ENCODE peak calls at places on chromosome 11, in five cellular contexts. I is HCT116, D is PC-3, Q is GM23248, Y is neural progenitor cell. H is an unnamed sample.

GRCh38 chr11:32884770-32885384 is 7.7 kb upstream of the QSER1 start:
- DNase-seq in I (no peak), D (peak), Q (peak), Y (no peak), H (peak)

GRCh38 chr11:19646921-19647320 is 65.7 kb upstream of the NAV2 start:
- DNase-seq in I (no peak), D (peak), Q (peak), Y (no peak), H (no peak)

GRCh38 chr11:65298131-65298535 is 16.5 kb upstream of the CDC42EP2 start:
- DNase-seq in I (no peak), D (no peak), Q (peak), Y (no peak), H (no peak)

GRCh38 chr11:2342981-2343380 is 34.1 kb upstream of the CD81 start:
- DNase-seq in I (no peak), D (no peak), Q (peak), Y (no peak), H (no peak)

GRCh38 chr11:121024989-121025388 is 1.1 kb downstream of the TBCEL start:
- DNase-seq in I (no peak), D (peak), Q (peak), Y (no peak), H (no peak)

GRCh38 chr11:115155978-115156377 is 348.2 kb downstream of the CADM1 start:
- DNase-seq in I (no peak), D (no peak), Q (no peak), Y (no peak), H (no peak)

GRCh38 chr11:32400196-32400595 is 35.1 kb downstream of the WT1 start:
- DNase-seq in I (no peak), D (no peak), Q (peak), Y (no peak), H (no peak)

GRCh38 chr11:3159296-3160190 is 5.6 kb downstream of the OSBPL5 start:
- DNase-seq in I (no peak), D (no peak), Q (peak), Y (peak), H (no peak)

GRCh38 chr11:43278302-43278956 is 33.4 kb upstream of the API5 start:
- DNase-seq in I (peak), D (peak), Q (peak), Y (peak), H (peak)

GRCh38 chr11:971731-972365 is 46.2 kb downstream of the AP2A2 start:
- DNase-seq in I (no peak), D (no peak), Q (no peak), Y (no peak), H (no peak)

GRCh38 chr11:22193348-22194051 is 615 bp downstream of the ANO5 start:
- DNase-seq in I (no peak), D (no peak), Q (peak), Y (peak), H (no peak)

GRCh38 chr11:119336744-119337469 is 2.6 kb downstream of the RNF26 start:
- DNase-seq in I (no peak), D (no peak), Q (no peak), Y (no peak), H (no peak)
- H3K4me2 ChIP-seq in I (no peak), D (peak), Q (peak), Y (peak), H (peak)

DNA sequence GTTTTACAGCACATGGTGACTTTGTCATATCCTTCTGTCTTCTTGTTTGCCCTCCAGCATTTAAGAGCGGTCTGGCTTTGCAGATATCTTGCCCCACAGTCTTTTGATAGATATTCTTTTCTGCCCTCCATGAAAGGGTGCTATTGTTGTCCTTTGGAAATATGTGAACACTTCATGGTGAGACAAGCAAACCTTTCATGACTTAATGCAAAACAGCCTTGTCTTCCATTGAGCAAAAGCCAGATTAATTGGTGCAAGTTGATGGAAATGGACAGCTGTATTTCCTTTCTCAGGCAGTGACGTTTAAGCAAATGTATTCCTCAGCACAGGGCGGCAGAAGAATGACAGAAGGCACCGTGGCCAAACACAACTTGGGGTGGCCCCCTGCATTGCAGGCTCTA is 4.4 kb downstream of the DCPS start:
- DNase-seq in I (no peak), D (peak), Q (no peak), Y (no peak), H (no peak)
- TF ChIP-seq EZH2phosphoT487 in I (no peak), D (no peak), Q (no peak), Y (no peak), H (no peak)

DNA sequence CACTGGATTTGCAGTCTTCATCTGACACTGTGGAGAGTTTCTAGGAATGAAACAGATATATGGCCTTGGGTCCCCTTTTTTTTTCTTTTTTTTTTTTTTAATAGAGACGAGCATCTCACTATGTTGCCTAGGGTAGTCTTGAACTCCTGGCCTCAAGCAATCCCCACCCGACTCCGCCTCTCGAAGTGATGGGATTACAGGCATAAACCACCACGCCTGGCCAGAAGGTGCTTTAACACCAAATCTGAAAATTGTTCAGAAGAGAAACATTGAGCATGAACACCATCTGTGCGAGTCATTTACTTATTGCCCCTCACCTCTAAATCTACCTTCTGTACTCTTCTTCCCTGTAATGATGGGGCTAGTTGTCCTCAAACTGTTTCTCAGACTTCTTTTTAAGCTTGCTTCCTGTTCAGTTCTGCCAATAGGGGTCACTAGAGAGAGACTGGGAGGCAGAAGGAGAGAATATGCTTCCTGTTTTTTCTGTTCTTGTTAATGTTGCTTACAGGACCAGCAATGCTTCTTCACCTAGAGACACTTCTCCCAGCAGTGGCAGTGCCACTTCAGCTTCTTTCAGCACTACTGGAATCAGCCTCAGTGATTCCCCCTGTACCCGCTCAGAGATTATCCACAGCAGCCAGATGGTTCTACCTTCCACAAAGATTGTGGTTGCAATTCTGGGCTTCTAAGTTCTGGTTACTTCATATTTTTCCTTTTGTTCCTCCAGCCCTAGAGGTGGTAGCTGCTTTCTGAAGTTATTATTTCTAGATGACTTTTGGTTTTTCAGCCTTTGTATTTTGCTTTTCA is 20.8 kb upstream of the ZBED5 start:
- DNase-seq in I (peak), D (peak), Q (peak), Y (peak), H (peak)
- H2AFZ ChIP-seq in I (no peak), D (no peak), Q (peak), Y (no peak), H (peak)

DNA sequence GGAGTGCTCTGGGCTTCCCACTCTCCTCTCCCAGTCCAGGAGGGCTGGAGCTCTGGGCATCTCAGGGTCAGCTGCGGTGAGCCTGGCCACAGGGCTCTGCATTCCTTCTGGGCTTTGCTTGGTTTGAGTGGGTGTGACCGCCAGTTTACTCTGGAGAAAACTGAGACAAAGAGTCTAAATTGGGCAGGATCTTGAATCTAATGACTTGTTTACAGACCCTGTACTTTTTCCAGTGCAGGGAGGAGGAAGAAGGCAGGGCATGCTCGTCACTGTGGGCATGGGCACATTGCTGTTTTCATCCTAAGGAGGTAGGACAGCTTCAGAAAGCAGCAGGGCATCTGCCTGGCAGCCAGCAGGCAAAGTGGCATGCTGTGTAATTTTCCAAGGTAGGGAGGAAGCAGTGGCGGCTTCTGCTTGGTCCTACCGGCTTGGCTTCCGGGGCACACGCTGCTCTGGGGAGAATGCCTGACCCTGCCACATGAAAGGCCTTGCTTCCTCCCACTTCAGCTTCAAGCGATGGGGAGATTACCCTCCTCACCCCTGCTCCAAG is 22.9 kb downstream of the FLI1 start:
- DNase-seq in I (no peak), D (no peak), Q (peak), Y (peak), H (peak)
- H3K4me2 ChIP-seq in I (no peak), D (no peak), Q (peak), Y (peak), H (peak)

GRCh38 chr11:95790933-95791247 is 592 bp downstream of the CEP57 start:
- DNase-seq in I (peak), D (peak), Q (peak), Y (peak), H (peak)

GRCh38 chr11:95791385-95792033 is 1.2 kb downstream of the CEP57 start:
- DNase-seq in I (no peak), D (no peak), Q (no peak), Y (peak), H (no peak)

GRCh38 chr11:95790123-95790932 is at the start of gene CEP57:
- DNase-seq in I (peak), D (peak), Q (peak), Y (peak), H (peak)

GRCh38 chr11:95789506-95790122 is at the start of gene FAM76B:
- DNase-seq in I (peak), D (peak), Q (peak), Y (peak), H (peak)

GRCh38 chr11:95788921-95789505 is 569 bp downstream of the FAM76B start:
- DNase-seq in I (no peak), D (peak), Q (peak), Y (peak), H (peak)
- TF ChIP-seq EZH2phosphoT487 in I (no peak), D (no peak), Q (no peak), Y (no peak), H (no peak)

DNA sequence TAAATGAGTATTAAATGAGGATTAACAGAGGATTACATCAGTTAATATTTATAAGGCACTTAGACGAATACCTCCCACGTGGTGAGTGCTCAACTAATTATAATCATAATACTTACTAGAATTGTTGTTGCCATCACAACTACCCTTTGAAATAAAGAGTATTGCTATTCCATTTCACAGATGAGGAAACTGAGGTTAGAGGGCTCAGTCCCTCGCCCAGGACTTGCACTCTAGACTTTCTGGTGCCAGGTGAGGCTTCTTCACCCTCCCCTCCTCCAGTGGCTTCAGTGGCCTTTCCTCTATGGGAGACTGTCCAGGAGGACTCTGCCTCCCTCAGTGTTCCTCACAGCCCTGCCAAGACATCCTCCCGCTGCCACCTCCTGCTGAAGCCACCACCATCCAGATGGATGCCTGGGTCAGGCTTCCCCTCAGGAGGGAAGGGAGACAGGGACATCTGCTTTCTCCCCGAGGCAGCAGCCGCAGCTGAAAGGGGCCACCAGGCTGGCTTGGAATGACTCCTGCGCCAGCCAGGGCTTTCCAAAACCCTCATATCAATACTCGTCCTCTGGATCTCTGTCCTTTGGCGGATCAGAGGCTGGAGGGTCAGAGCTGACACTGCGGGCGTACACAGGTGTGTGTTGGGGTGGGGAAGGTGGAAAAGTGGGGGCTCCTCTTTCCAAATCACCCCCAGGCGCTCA is 580.1 kb downstream of the BUD13 start:
- DNase-seq in I (no peak), D (no peak), Q (no peak), Y (peak), H (no peak)
- H2AFZ ChIP-seq in I (no peak), D (no peak), Q (no peak), Y (no peak), H (no peak)

GRCh38 chr11:128508785-128509518 is 78.4 kb downstream of the ETS1 start:
- DNase-seq in I (no peak), D (peak), Q (peak), Y (no peak), H (no peak)
- H3K4me2 ChIP-seq in I (no peak), D (peak), Q (peak), Y (no peak), H (peak)

GRCh38 chr11:134742228-134742612 is 330.2 kb upstream of the B3GAT1 start:
- DNase-seq in I (no peak), D (no peak), Q (no peak), Y (no peak), H (no peak)
- TF ChIP-seq EZH2phosphoT487 in I (no peak), D (no peak), Q (no peak), Y (no peak), H (no peak)

GRCh38 chr11:62612366-62613274 is at the start of the genes EML3 and ROM1:
- DNase-seq in I (no peak), D (peak), Q (peak), Y (peak), H (peak)

GRCh38 chr11:62611705-62612365 is 740 bp downstream of the EML3 start:
- DNase-seq in I (no peak), D (peak), Q (peak), Y (peak), H (peak)

GRCh38 chr11:62615521-62615920 is 2.5 kb downstream of the ROM1 start:
- DNase-seq in I (no peak), D (no peak), Q (no peak), Y (no peak), H (no peak)

GRCh38 chr11:62614275-62614674 is 1.2 kb downstream of the ROM1 start:
- DNase-seq in I (no peak), D (peak), Q (peak), Y (no peak), H (no peak)

DNA sequence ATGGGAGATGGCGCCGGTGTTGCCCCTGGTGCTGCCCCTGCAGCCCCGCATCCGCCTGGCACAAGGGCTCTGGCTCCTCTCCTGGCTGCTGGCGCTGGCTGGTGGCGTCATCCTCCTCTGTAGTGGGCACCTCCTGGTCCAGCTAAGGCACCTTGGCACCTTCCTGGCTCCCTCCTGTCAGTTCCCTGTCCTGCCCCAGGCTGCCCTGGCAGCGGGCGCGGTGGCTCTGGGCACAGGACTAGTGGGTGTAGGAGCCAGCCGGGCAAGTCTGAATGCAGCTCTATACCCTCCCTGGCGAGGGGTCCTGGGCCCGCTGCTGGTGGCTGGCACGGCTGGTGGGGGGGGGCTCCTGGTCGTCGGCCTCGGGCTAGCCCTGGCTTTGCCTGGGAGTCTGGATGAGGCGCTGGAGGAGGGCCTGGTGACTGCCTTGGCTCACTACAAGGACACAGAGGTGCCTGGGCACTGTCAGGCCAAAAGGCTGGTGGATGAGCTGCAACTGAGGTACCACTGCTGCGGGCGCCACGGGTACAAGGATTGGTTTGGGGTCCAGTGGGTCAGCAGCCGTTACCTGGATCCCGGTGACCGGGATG is 313 bp downstream of the ROM1 start:
- DNase-seq in I (no peak), D (no peak), Q (peak), Y (no peak), H (no peak)
- H2AFZ ChIP-seq in I (no peak), D (peak), Q (peak), Y (no peak), H (no peak)

GRCh38 chr11:96125400-96125799 is 201.5 kb upstream of the MTMR2 start:
- DNase-seq in I (no peak), D (no peak), Q (no peak), Y (no peak), H (no peak)

GRCh38 chr11:96124155-96124554 is 200.2 kb upstream of the MTMR2 start:
- DNase-seq in I (no peak), D (no peak), Q (no peak), Y (no peak), H (no peak)

GRCh38 chr11:96126917-96127595 is 203.1 kb upstream of the MTMR2 start:
- DNase-seq in I (no peak), D (no peak), Q (no peak), Y (no peak), H (no peak)

GRCh38 chr11:96122601-96123044 is 198.7 kb upstream of the MTMR2 start:
- DNase-seq in I (no peak), D (peak), Q (peak), Y (no peak), H (no peak)

DNA sequence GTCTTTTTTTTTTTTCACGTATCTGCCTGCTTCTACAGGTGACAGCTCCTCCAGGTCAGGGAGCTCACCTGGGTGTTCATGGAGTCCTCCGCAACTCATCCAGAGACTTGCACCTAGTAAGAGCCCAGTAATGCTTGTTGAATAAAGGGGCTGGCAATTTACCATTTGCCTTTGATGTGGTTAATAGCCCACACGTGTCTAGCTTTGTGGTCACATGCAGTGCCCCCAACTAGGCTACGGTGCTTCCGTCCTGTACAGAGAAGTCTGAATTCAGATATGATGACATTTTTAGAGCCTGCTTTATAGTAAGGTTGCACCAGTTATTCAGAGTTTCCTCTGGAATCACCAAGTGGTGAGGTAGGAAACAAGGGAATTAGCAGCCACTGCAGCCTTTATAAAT is 199.4 kb upstream of the MTMR2 start:
- DNase-seq in I (no peak), D (no peak), Q (no peak), Y (no peak), H (peak)
- H3K4me2 ChIP-seq in I (no peak), D (no peak), Q (no peak), Y (no peak), H (peak)

H was measured in OCI-LY7.